ENCODE peak calls at places on chromosome 7, in ten cellular contexts. X is adipocyte, K is bronchial epithelial cell, W is sigmoid colon, V is neural progenitor cell, D is GM12865, H is IMR-90, B is colonic mucosa, A is fibroblast of pulmonary artery, O is cardiac fibroblast. P is an unnamed sample.

GRCh38 chr7:106255246-106255645 is 29.5 kb downstream of the NAMPT start:
- DNase-seq in K (no peak), V (no peak), O (no peak), W (no peak), B (no peak), H (no peak), X (no peak), A (no peak), D (peak; percentile 43), P (no peak)

GRCh38 chr7:102927303-102927933 is 14.6 kb downstream of the LRRC17 start:
- DNase-seq in K (no peak), A (peak; percentile 11), O (peak; percentile 28), B (no peak), V (no peak), H (no peak), X (no peak), D (no peak), W (no peak), P (peak; percentile 61)

GRCh38 chr7:111650456-111650999 is 88.2 kb upstream of the IMMP2L start:
- DNase-seq in W (no peak), H (peak; percentile 17), O (peak; percentile 75), A (peak; percentile 76), D (no peak), V (no peak), X (peak; percentile 85), K (peak; percentile 88), B (peak; percentile 21), P (peak; percentile 72)

GRCh38 chr7:33195264-33195663 is 65.9 kb downstream of the BBS9 start:
- DNase-seq in H (peak; percentile 87), W (no peak), K (peak; percentile 92), X (peak; percentile 82), V (no peak), O (peak; percentile 92), B (no peak), D (no peak), A (peak; percentile 79), P (peak; percentile 69)

GRCh38 chr7:50653997-50654425 is 88.8 kb upstream of the DDC start:
- DNase-seq in H (peak; percentile 20), O (peak; percentile 81), X (no peak), A (peak; percentile 66), W (peak; percentile 95), K (no peak), B (peak; percentile 51), V (no peak), D (no peak), P (peak; percentile 91)

GRCh38 chr7:154874409-154875113 is 128.4 kb downstream of the PAXIP1 start:
- DNase-seq in B (no peak), A (no peak), V (no peak), X (no peak), O (no peak), W (no peak), K (no peak), H (no peak), D (no peak), P (no peak)

GRCh38 chr7:28112883-28113540 is 67.6 kb downstream of the JAZF1 start:
- DNase-seq in D (no peak), X (no peak), B (no peak), K (no peak), V (no peak), O (peak; percentile 69), W (peak; percentile 74), A (peak; percentile 71), H (no peak), P (peak; percentile 90)

GRCh38 chr7:15309891-15310290 is 251.9 kb downstream of the AGMO start:
- DNase-seq in X (peak; percentile 32), H (peak; percentile 5), D (no peak), W (no peak), V (no peak), B (no peak), O (peak; percentile 78), A (peak; percentile 28), K (peak; percentile 49), P (no peak)

GRCh38 chr7:127995866-127996215 is 35.4 kb downstream of the LRRC4 start:
- DNase-seq in W (no peak), D (no peak), B (no peak), X (no peak), V (no peak), A (no peak), H (no peak), O (no peak), K (no peak), P (no peak)

GRCh38 chr7:157032644-157033482 is 22.4 kb upstream of the MNX1 start:
- DNase-seq in K (no peak), W (no peak), O (no peak), X (no peak), A (no peak), B (no peak), D (no peak), H (no peak), V (no peak), P (no peak)

GRCh38 chr7:875051-875450 is 1.3 kb upstream of the GET4 start:
- DNase-seq in V (peak; percentile 36), B (no peak), H (no peak), K (no peak), X (no peak), D (no peak), W (no peak), O (no peak), A (no peak), P (no peak)

GRCh38 chr7:55260171-55260570 is 105.0 kb upstream of the LANCL2 start:
- DNase-seq in O (no peak), D (no peak), H (no peak), K (no peak), W (no peak), B (no peak), V (no peak), X (no peak), A (no peak), P (no peak)

GRCh38 chr7:141362580-141363435 is 188.4 kb upstream of the AGK start:
- DNase-seq in W (no peak), X (peak; percentile 44), A (peak; percentile 71), K (peak; percentile 20), V (no peak), D (no peak), B (no peak), H (peak; percentile 29), O (peak; percentile 78), P (peak; percentile 74)

GRCh38 chr7:2425749-2426148 is 22.3 kb downstream of the CHST12 start:
- DNase-seq in A (no peak), V (no peak), O (no peak), D (no peak), X (no peak), K (no peak), W (no peak), B (no peak), H (no peak), P (no peak)

GRCh38 chr7:7212612-7213011 is 30.3 kb downstream of the C1GALT1 start:
- DNase-seq in H (no peak), B (no peak), O (peak; percentile 41), D (no peak), K (no peak), A (no peak), W (no peak), X (peak; percentile 41), V (peak; percentile 32), P (no peak)
- H3K4me3 ChIP-seq in H (no peak overlapping the region), B (no peak overlapping the region), O (no peak overlapping the region), D (no peak overlapping the region), K (no peak overlapping the region), A (no peak overlapping the region), W (no peak overlapping the region), X (peak overlapping the region; percentile 4), V (no peak overlapping the region), P (no peak overlapping the region)

DNA sequence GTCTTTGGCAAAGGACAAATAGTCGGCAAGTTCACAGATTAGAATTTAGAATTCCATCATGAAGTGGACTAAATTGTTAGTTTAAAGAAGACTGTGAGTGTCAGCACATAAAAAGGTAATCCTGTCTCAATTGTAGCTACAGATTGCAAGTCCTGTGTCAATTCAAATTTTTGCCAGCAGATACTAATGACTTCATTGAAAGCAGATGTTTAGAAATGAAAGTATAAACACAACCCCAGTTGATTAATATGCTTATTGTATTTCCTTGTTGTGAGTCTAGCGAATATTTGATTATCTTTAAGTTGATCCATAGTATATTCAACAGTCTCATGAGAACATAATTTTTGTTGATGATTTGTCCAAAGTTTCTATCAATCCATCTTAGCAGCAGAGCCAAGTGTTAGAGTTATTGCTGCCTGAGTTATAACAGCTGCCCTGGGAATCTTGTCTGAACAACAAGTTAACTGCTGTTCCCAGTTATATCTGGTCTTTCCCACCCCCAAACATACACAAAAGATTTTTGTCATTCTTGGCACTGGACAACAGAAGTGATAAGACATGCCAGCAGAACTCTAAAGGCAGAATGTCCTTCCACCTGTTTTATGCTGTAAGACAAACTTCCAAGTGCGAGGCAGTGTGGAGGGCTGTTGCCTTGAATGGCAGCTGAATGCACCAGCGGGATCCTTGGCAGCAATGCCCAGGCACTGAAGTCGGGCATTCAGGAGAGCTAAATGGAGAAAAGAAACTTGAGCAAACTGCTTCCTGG is 21.3 kb upstream of the HERPUD2 start:
- DNase-seq in D (no peak), B (no peak), A (peak; percentile 61), W (no peak), K (no peak), X (peak; percentile 60), O (no peak), V (no peak), H (peak; percentile 54), P (peak; percentile 92)
- H3K4me3 ChIP-seq in D (no peak overlapping the region), B (no peak overlapping the region), A (peak overlapping the region; percentile 20), W (peak overlapping the region; percentile 7), K (no peak overlapping the region), X (peak overlapping the region; percentile 73), O (no peak overlapping the region), V (no peak overlapping the region), H (no peak overlapping the region), P (peak overlapping the region; percentile 71)

GRCh38 chr7:64978497-64979203 is 12.2 kb downstream of the ZNF117 start:
- DNase-seq in H (no peak), W (no peak), B (no peak), O (no peak), D (no peak), A (no peak), K (no peak), X (no peak), V (no peak), P (no peak)
- H3K4me3 ChIP-seq in H (no peak overlapping the region), W (no peak overlapping the region), B (no peak overlapping the region), O (no peak overlapping the region), D (no peak overlapping the region), A (no peak overlapping the region), K (no peak overlapping the region), X (peak overlapping the region; percentile 70), V (no peak overlapping the region), P (no peak overlapping the region)

GRCh38 chr7:104208421-104208780 is 588 bp upstream of the ORC5 start:
- DNase-seq in H (no peak), O (no peak), A (no peak), V (no peak), X (no peak), W (no peak), D (no peak), K (no peak), B (no peak), P (no peak)
- H3K4me3 ChIP-seq in H (peak overlapping the region; percentile 65), O (peak overlapping the region; percentile 95), A (peak overlapping the region; percentile 84), V (peak overlapping the region; percentile 85), X (peak overlapping the region; percentile 89), W (peak overlapping the region; percentile 77), D (peak overlapping the region; percentile 90), K (peak overlapping the region; percentile 57), B (peak overlapping the region; percentile 88), P (peak overlapping the region; percentile 99)